ENCODE peak calls at places on chromosomes 16 and 17, in nine cellular contexts. F is heart left ventricle; G is T-helper 17 cell; C is right atrium auricular region; B is CD4-positive, alpha-beta T cell; J is breast epithelium; P is retina; A is MG63; Q is astrocyte of the cerebellum. Y is an unnamed sample.

GRCh38 chr16:78005881-78006280 is 16.5 kb upstream of the CLEC3A start:
- DNase-seq in A (no peak), J (no peak), Q (no peak), P (no peak), B (no peak), F (no peak), G (no peak), C (no peak), Y (peak; percentile 17)

GRCh38 chr16:79593074-79593531 is 7.4 kb downstream of the MAF start:
- DNase-seq in G (no peak), C (peak; percentile 64), B (no peak), J (no peak), Q (no peak), F (no peak), P (no peak), A (no peak), Y (no peak)

GRCh38 chr16:56812884-56813283 is 52.1 kb upstream of the SLC12A3 start:
- DNase-seq in A (no peak), C (no peak), G (no peak), F (no peak), J (no peak), Q (no peak), P (no peak), B (no peak), Y (peak; percentile 23)

GRCh38 chr17:57357392-57357784 is 101.1 kb downstream of the MSI2 start:
- DNase-seq in J (peak; percentile 86), C (no peak), F (peak; percentile 79), G (no peak), A (no peak), B (no peak), P (no peak), Q (no peak), Y (no peak)

GRCh38 chr17:27396941-27397340 is 59.3 kb upstream of the KSR1 start:
- DNase-seq in G (no peak), J (no peak), B (no peak), F (no peak), Q (no peak), A (no peak), C (no peak), P (no peak), Y (no peak)

GRCh38 chr16:54862529-54862928 is 68.1 kb upstream of the IRX5 start:
- DNase-seq in C (no peak), Q (no peak), P (peak; percentile 66), G (no peak), A (peak; percentile 59), B (no peak), J (no peak), F (peak; percentile 13), Y (no peak)

GRCh38 chr17:40862985-40863733 is 3.9 kb downstream of the KRT12 start:
- DNase-seq in B (no peak), Q (no peak), J (no peak), F (no peak), C (no peak), A (no peak), P (peak; percentile 43), G (no peak), Y (no peak)

GRCh38 chr16:56341656-56342397 is 83.5 kb downstream of the AMFR start:
- DNase-seq in C (no peak), F (no peak), P (no peak), Q (no peak), A (no peak), G (no peak), B (no peak), J (no peak), Y (no peak)

GRCh38 chr16:69804283-69804682 is 42.2 kb downstream of the WWP2 start:
- DNase-seq in P (no peak), J (no peak), F (no peak), G (no peak), A (no peak), B (no peak), Q (no peak), C (no peak), Y (no peak)

GRCh38 chr16:72847187-72848044 is 200.5 kb downstream of the ZFHX3 start:
- DNase-seq in A (no peak), F (peak; percentile 36), Q (no peak), G (no peak), C (no peak), J (no peak), P (peak; percentile 52), B (no peak), Y (peak; percentile 25)

GRCh38 chr17:2822358-2822757 is 26.1 kb downstream of the RAP1GAP2 start:
- DNase-seq in A (no peak), C (no peak), B (no peak), F (no peak), G (no peak), J (no peak), Q (no peak), P (no peak), Y (no peak)

GRCh38 chr17:2564876-2565275 is 28.6 kb upstream of the PAFAH1B1 start:
- DNase-seq in B (no peak), P (no peak), F (no peak), Q (no peak), J (no peak), G (no peak), A (peak; percentile 8), C (no peak), Y (no peak)

GRCh38 chr17:79000396-79001189 is 9.0 kb downstream of the CANT1 start:
- DNase-seq in B (no peak), G (no peak), P (no peak), C (no peak), A (no peak), Q (no peak), J (peak; percentile 44), F (no peak), Y (no peak)

GRCh38 chr16:86432691-86433090 is 77.6 kb upstream of the FOXF1 start:
- DNase-seq in C (no peak), P (peak; percentile 64), B (no peak), Q (peak; percentile 35), A (no peak), F (no peak), J (no peak), G (no peak), Y (no peak)

GRCh38 chr17:42422958-42423712 is at the start of gene CAVIN1:
- DNase-seq in J (peak; percentile 96), B (no peak), Q (peak; percentile 98), C (peak; percentile 98), F (peak; percentile 100), A (peak; percentile 100), P (peak; percentile 65), G (no peak), Y (peak; percentile 97)

GRCh38 chr16:51154271-51155171 is 3.5 kb upstream of the SALL1 start:
- DNase-seq in P (peak; percentile 68), B (no peak), Q (no peak), F (no peak), A (no peak), J (no peak), C (no peak), G (no peak), Y (no peak)

GRCh38 chr17:51643702-51644490 is 383.6 kb downstream of the UTP18 start:
- DNase-seq in F (no peak), C (no peak), B (no peak), Q (no peak), G (no peak), P (no peak), A (peak; percentile 27), J (no peak), Y (no peak)

GRCh38 chr16:66668777-66669444 is 27.6 kb downstream of the CMTM4 start:
- DNase-seq in P (no peak), A (no peak), Q (no peak), G (no peak), C (no peak), J (no peak), B (no peak), F (no peak), Y (no peak)

GRCh38 chr16:85724936-85725335 is 26.0 kb downstream of the C16orf74 start:
- DNase-seq in G (no peak), A (no peak), Q (no peak), F (no peak), B (no peak), P (peak; percentile 34), J (no peak), C (no peak), Y (no peak)

GRCh38 chr17:27315322-27315721 is 21.4 kb downstream of the WSB1 start:
- DNase-seq in J (peak; percentile 64), A (peak; percentile 60), G (no peak), F (peak; percentile 87), Q (peak; percentile 83), B (no peak), C (peak; percentile 92), P (no peak), Y (peak; percentile 41)

GRCh38 chr16:51807551-51807950 is 656.5 kb upstream of the SALL1 start:
- DNase-seq in Q (no peak), A (no peak), P (no peak), C (no peak), J (no peak), G (no peak), F (no peak), B (no peak), Y (no peak)

GRCh38 chr17:80663783-80664206 is 119.2 kb downstream of the RPTOR start:
- DNase-seq in J (no peak), Q (no peak), F (no peak), G (no peak), C (no peak), P (no peak), A (no peak), B (peak; percentile 38), Y (no peak)

GRCh38 chr16:67841198-67841815 is 813 bp upstream of the THAP11 start:
- DNase-seq in Q (no peak), G (no peak), P (no peak), F (no peak), J (no peak), A (no peak), C (no peak), B (no peak), Y (no peak)

GRCh38 chr17:46726106-46726670 is 92.3 kb downstream of the WNT3 start:
- DNase-seq in Q (no peak), P (no peak), G (no peak), C (no peak), F (no peak), J (no peak), B (no peak), A (no peak), Y (no peak)

GRCh38 chr16:88431651-88432050 is 21.4 kb upstream of the ZFPM1 start:
- DNase-seq in F (no peak), A (no peak), Q (no peak), J (no peak), B (no peak), C (no peak), G (no peak), P (peak; percentile 16), Y (no peak)

GRCh38 chr17:55726440-55726839 is 3.8 kb upstream of the TMEM100 start:
- DNase-seq in F (peak; percentile 58), J (no peak), C (peak; percentile 87), P (no peak), G (no peak), Q (peak; percentile 91), A (peak; percentile 81), B (no peak), Y (peak; percentile 65)

GRCh38 chr16:49560018-49560830 is 186.6 kb downstream of the C16orf78 start:
- DNase-seq in B (no peak), P (no peak), G (no peak), C (peak; percentile 82), J (no peak), F (peak; percentile 27), Q (peak; percentile 97), A (no peak), Y (no peak)

GRCh38 chr16:4886151-4886550 is 38.9 kb downstream of the UBN1 start:
- DNase-seq in B (no peak), J (no peak), C (no peak), Q (no peak), G (no peak), P (no peak), F (no peak), A (no peak), Y (no peak)

GRCh38 chr16:85002643-85003042 is 8.7 kb downstream of the ZDHHC7 start:
- DNase-seq in P (peak; percentile 43), Q (no peak), G (no peak), A (no peak), F (peak; percentile 48), J (no peak), B (no peak), C (no peak), Y (no peak)

GRCh38 chr16:67063008-67063407 is 34.1 kb downstream of the CBFB start:
- DNase-seq in C (no peak), A (no peak), P (no peak), Q (no peak), J (no peak), F (no peak), G (no peak), B (no peak), Y (no peak)

GRCh38 chr16:73076291-73076959 is 28.5 kb upstream of the ZFHX3 start:
- DNase-seq in A (no peak), B (no peak), J (no peak), G (no peak), F (no peak), Q (no peak), P (no peak), C (no peak), Y (no peak)

Y was measured in Daoy.